ENCODE peak calls at places on chromosomes 5 and 9, in seven cellular contexts. N is stomach; A is prostate gland; U is aorta; J is heart right ventricle; X is CD8-positive, alpha-beta T cell; O is upper lobe of right lung. K is an unnamed sample.

GRCh38 chr9:136538599-136539426 is 7.0 kb downstream of the NOTCH1 start:
- DNase-seq in O (no peak), A (peak; percentile 70), N (no peak), X (peak; percentile 73), U (no peak), J (no peak), K (no peak)

GRCh38 chr5:157564149-157564711 is 11.3 kb downstream of the ADAM19 start:
- DNase-seq in J (no peak), N (no peak), O (no peak), A (no peak), X (no peak), U (no peak), K (no peak)

GRCh38 chr9:20031836-20032235 is 243.0 kb upstream of the SLC24A2 start:
- DNase-seq in U (no peak), A (no peak), X (no peak), O (no peak), N (no peak), J (no peak), K (no peak)

GRCh38 chr5:170287532-170287931 is 10.0 kb downstream of the LCP2 start:
- DNase-seq in U (no peak), X (no peak), N (no peak), J (no peak), O (no peak), A (no peak), K (peak; percentile 79)

GRCh38 chr9:104339692-104340091 is 164.4 kb upstream of the OR13F1 start:
- DNase-seq in U (no peak), A (no peak), J (no peak), N (no peak), O (no peak), X (no peak), K (peak; percentile 36)

GRCh38 chr5:68754536-68754935 is 339.3 kb upstream of the SLC30A5 start:
- DNase-seq in A (no peak), U (no peak), N (no peak), O (no peak), J (no peak), X (no peak), K (no peak)

GRCh38 chr5:148540636-148541035 is 113.7 kb downstream of the HTR4 start:
- DNase-seq in N (no peak), A (no peak), J (no peak), X (no peak), O (no peak), U (no peak), K (no peak)

GRCh38 chr9:6566409-6567139 is 79.0 kb downstream of the GLDC start:
- DNase-seq in J (no peak), U (peak; percentile 82), O (no peak), A (no peak), N (no peak), X (no peak), K (peak; percentile 85)

GRCh38 chr9:93665566-93666278 is 89.3 kb downstream of the PHF2 start:
- DNase-seq in N (no peak), A (no peak), O (no peak), J (no peak), U (peak; percentile 74), X (no peak), K (no peak)

GRCh38 chr5:147712583-147712982 is 69.9 kb downstream of the JAKMIP2 start:
- DNase-seq in N (no peak), J (no peak), X (no peak), A (no peak), U (no peak), O (no peak), K (no peak)

GRCh38 chr9:94655739-94656138 is 16.4 kb upstream of the FBP1 start:
- DNase-seq in N (no peak), J (no peak), U (no peak), X (no peak), O (no peak), A (no peak), K (no peak)

GRCh38 chr9:113205449-113206247 is 15.4 kb downstream of the FKBP15 start:
- DNase-seq in A (no peak), N (no peak), X (no peak), J (no peak), U (no peak), O (no peak), K (no peak)
- H3K36me3 ChIP-seq in A (peaks cover 2% of the 10 kb centered on the region), N (peaks cover 100% of the 10 kb centered on the region), X (peaks cover 13% of the 10 kb centered on the region), J (no peaks in the 10 kb centered on the region), U (peaks cover 4% of the 10 kb centered on the region), O (peaks cover 97% of the 10 kb centered on the region), K (peaks cover 46% of the 10 kb centered on the region)

DNA sequence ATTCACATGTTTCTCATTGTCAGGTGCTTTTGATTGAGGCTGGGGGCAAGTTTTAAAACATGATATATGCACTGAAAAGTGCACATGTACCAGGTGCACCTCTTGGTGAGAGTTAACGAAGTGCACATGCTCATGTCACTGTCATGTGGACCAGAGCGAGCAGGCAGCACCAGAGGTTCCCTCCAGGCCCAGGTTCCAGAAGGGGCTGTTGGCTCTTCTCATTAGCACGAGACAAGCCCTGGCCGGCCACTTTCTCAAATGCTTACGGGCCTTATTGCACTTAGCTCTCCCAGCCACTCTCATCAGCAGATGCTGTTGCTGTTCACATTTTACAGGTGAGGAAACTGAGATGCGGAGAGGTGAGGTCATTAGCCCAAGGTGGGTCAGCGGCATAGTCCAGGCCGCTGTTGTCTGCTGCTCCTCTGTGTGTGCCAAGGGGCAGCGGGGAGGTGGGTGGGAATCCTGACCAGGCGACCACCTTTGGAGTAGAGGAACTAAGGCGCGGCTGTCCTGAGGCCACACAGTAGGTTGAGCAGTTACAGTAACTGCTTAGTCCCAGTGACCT is 27.4 kb downstream of the TENT4A start:
- DNase-seq in U (no peak), O (peak; percentile 35), A (no peak), X (no peak), J (no peak), N (no peak), K (no peak)
- H3K36me3 ChIP-seq in U (no peaks in the 10 kb centered on the region), O (peaks cover 69% of the 10 kb centered on the region), A (no peaks in the 10 kb centered on the region), X (peaks cover 25% of the 10 kb centered on the region), J (no peaks in the 10 kb centered on the region), N (peaks cover 79% of the 10 kb centered on the region), K (peaks cover 94% of the 10 kb centered on the region)

DNA sequence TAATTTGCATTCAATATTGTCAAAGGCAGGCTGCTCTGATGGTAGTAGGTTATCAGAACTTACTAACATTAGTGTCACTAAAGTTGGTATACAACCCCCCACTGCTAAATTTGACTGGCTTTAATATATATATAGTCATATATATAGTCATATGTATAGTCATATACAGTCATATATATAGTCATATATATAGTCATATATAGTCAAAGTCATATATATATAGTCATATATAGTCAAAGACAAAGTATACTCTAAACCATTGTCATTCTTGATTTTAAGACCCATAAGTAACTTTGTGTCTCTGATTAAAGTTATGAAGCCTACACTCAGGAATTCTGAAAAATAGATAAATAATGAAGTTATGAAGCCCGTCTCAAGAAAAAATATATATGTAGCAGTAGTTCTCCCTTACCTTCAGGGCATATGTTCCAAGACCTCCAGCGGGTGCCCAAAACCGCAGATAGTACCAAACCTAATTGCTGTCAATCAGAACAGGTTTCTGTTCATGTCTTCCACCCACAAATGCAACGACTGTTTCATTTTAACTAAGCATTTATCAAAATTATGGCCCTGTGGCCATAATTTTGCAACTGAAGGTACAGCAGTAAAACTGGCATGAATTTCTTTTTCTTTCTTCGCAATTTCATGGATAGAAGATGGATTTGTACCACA is 40.1 kb downstream of the TRPM6 start:
- DNase-seq in N (no peak), J (no peak), U (no peak), X (no peak), O (no peak), A (no peak), K (no peak)
- H3K36me3 ChIP-seq in N (no peaks in the 10 kb centered on the region), J (no peaks in the 10 kb centered on the region), U (no peaks in the 10 kb centered on the region), X (no peaks in the 10 kb centered on the region), O (no peaks in the 10 kb centered on the region), A (no peaks in the 10 kb centered on the region), K (no peaks in the 10 kb centered on the region)

DNA sequence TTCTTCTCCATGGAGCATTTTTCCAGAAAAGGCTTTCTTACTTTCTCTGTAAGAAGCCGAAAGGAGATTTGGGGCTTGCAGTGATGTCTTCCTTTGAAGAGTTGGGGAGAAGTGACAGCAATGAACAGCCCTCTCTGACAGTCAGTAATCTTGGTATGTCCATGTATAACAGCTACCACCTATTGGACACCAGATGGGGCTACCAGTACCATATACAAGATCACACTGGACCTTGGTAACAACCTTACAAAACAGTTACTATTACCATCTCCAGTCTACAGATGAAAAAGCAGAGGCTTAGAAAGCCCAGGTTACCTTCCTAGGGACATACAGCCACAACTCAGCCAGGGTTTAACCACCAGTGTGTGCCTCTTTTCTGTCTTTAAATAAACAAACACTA is 272.7 kb upstream of the TRPC7 start:
- DNase-seq in J (no peak), U (no peak), O (no peak), N (no peak), X (no peak), A (no peak), K (no peak)
- H3K36me3 ChIP-seq in J (no peaks in the 10 kb centered on the region), U (no peaks in the 10 kb centered on the region), O (no peaks in the 10 kb centered on the region), N (no peaks in the 10 kb centered on the region), X (no peaks in the 10 kb centered on the region), A (no peaks in the 10 kb centered on the region), K (no peaks in the 10 kb centered on the region)

GRCh38 chr5:883475-884181 is 9.0 kb downstream of the BRD9 start:
- DNase-seq in X (no peak), J (no peak), A (no peak), O (no peak), N (no peak), U (peak; percentile 44), K (no peak)

GRCh38 chr5:885529-885928 is 7.1 kb downstream of the BRD9 start:
- DNase-seq in X (no peak), J (peak; percentile 77), O (no peak), A (no peak), N (no peak), U (no peak), K (no peak)

GRCh38 chr5:885127-885442 is 7.5 kb downstream of the BRD9 start:
- DNase-seq in A (no peak), O (no peak), X (no peak), J (no peak), N (no peak), U (no peak), K (no peak)

GRCh38 chr5:886051-886450 is 6.5 kb downstream of the BRD9 start:
- DNase-seq in N (no peak), A (no peak), X (no peak), U (no peak), O (no peak), J (no peak), K (no peak)

DNA sequence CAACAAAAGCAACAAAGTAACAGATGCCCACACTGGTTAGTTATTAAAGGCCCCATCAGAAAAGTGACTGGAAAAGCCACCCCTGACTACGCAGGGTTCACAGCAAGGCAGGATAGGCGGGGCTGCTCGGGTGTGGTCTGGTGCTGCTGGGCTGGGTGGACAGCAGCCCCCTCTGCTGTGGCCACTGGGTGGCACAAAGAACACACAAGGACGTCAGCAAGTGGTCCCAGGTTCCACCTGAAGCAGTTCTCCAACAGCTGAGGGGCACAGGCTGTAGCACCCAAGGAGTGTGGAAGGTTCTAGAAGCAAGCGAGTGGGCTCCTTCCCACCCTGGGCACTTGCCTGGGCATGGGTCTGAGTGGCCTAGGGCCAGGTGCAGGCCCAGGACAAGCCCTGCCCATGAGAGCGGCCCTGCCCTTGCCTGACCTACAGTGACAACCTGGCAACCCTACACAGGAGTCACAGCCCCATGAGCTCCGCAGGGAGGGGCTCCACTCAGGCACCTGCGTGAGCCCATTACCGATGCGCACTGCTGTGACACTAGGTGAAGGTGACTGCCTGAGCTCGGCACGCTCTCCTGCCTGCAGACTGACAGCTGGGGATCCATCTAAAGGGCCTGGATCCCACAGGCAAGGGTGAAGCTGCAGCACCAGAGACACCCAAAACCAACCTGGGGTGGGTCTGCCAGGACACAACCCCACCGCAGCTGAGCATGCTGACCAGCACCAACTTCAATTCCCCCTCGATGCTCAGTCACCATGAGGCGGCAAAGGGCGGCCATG is 8.1 kb downstream of the BRD9 start:
- DNase-seq in J (no peak), X (no peak), N (no peak), A (no peak), U (no peak), O (no peak), K (no peak)
- H3K36me3 ChIP-seq in J (no peaks in the 10 kb centered on the region), X (peaks cover 75% of the 10 kb centered on the region), N (peaks cover 93% of the 10 kb centered on the region), A (peaks cover 28% of the 10 kb centered on the region), U (peaks cover 14% of the 10 kb centered on the region), O (peaks cover 84% of the 10 kb centered on the region), K (peaks cover 81% of the 10 kb centered on the region)

GRCh38 chr9:131433302-131433854 is 39.5 kb downstream of the PRRC2B start:
- DNase-seq in N (no peak), U (no peak), A (no peak), J (no peak), O (peak; percentile 25), X (no peak), K (no peak)
- H3K36me3 ChIP-seq in N (peaks cover 76% of the 10 kb centered on the region), U (peaks cover 4% of the 10 kb centered on the region), A (no peaks in the 10 kb centered on the region), J (no peaks in the 10 kb centered on the region), O (peaks cover 66% of the 10 kb centered on the region), X (peaks cover 54% of the 10 kb centered on the region), K (peaks cover 70% of the 10 kb centered on the region)